ENCODE peak calls at places on chromosomes 16 and 17, in four cellular contexts. B, R, Q and N are unnamed samples.

GRCh38 chr16:24845726-24846547 is at the start of gene SLC5A11:
- DNase-seq in B (no peak), R (no peak), Q (no peak), N (no peak)

GRCh38 chr16:28522792-28523191 is 16.0 kb downstream of the NUPR1 start:
- DNase-seq in B (no peak), R (no peak), Q (no peak), N (no peak)

GRCh38 chr16:84647830-84648594 is at the start of gene KLHL36:
- DNase-seq in B (peak), R (no peak), Q (peak), N (no peak)

GRCh38 chr16:13956635-13957196 is 36.8 kb downstream of the ERCC4 start:
- DNase-seq in B (no peak), R (no peak), Q (no peak), N (no peak)

GRCh38 chr16:56362706-56363105 is 62.6 kb downstream of the AMFR start:
- DNase-seq in B (no peak), R (no peak), Q (no peak), N (no peak)

GRCh38 chr17:40952169-40952568 is 14.6 kb downstream of the KRT39 start:
- DNase-seq in B (no peak), R (no peak), Q (no peak), N (no peak)

GRCh38 chr16:50522324-50522723 is 25.9 kb upstream of the NKD1 start:
- DNase-seq in B (no peak), R (no peak), Q (no peak), N (no peak)

GRCh38 chr17:56752263-56752662 is 81.5 kb downstream of the C17orf67 start:
- DNase-seq in B (no peak), R (no peak), Q (no peak), N (no peak)

GRCh38 chr16:23317266-23317661 is 15.2 kb downstream of the SCNN1B start:
- DNase-seq in B (no peak), R (no peak), Q (no peak), N (no peak)

GRCh38 chr17:10069301-10069700 is 129.1 kb downstream of the GAS7 start:
- DNase-seq in B (no peak), R (no peak), Q (no peak), N (no peak)

GRCh38 chr16:80167657-80168056 is 373.1 kb upstream of the DYNLRB2 start:
- DNase-seq in B (no peak), R (no peak), Q (no peak), N (no peak)

GRCh38 chr16:80347900-80348299 is 192.9 kb upstream of the DYNLRB2 start:
- DNase-seq in B (no peak), R (no peak), Q (no peak), N (no peak)

GRCh38 chr17:59329558-59330313 is 1.7 kb upstream of the YPEL2 start:
- DNase-seq in B (no peak), R (peak), Q (peak), N (peak)

GRCh38 chr16:29662729-29663019 is 373 bp upstream of the SPN start:
- DNase-seq in B (no peak), R (no peak), Q (peak), N (no peak)

GRCh38 chr16:82182237-82183003 is 12.4 kb upstream of the MPHOSPH6 start:
- DNase-seq in B (no peak), R (no peak), Q (no peak), N (no peak)

GRCh38 chr16:27462846-27463682 is 61.1 kb downstream of the IL21R start:
- DNase-seq in B (no peak), R (no peak), Q (no peak), N (no peak)

GRCh38 chr17:58323420-58324408 is 4.9 kb downstream of the TSPOAP1 start:
- DNase-seq in B (no peak), R (no peak), Q (no peak), N (no peak)

GRCh38 chr16:62363451-62363850 is 327.2 kb upstream of the CDH8 start:
- DNase-seq in B (no peak), R (no peak), Q (no peak), N (no peak)

GRCh38 chr16:53486230-53486629 is 16.8 kb downstream of the AKTIP start:
- DNase-seq in B (no peak), R (no peak), Q (no peak), N (no peak)

GRCh38 chr17:8941520-8941919 is 24.0 kb downstream of the PIK3R5 start:
- DNase-seq in B (no peak), R (no peak), Q (peak), N (no peak)

GRCh38 chr16:89093602-89094251 is at the start of gene ACSF3:
- DNase-seq in B (peak), R (no peak), Q (peak), N (no peak)

GRCh38 chr17:80060629-80061028 is 24.2 kb downstream of the CCDC40 start:
- DNase-seq in B (no peak), R (no peak), Q (no peak), N (no peak)

GRCh38 chr17:38538906-38539305 is 66.8 kb downstream of the SRCIN1 start:
- DNase-seq in B (no peak), R (no peak), Q (no peak), N (no peak)

GRCh38 chr16:11914210-11914758 is 1.5 kb downstream of the GSPT1 start:
- DNase-seq in B (no peak), R (no peak), Q (peak), N (no peak)

GRCh38 chr17:1331708-1332107 is 52.2 kb downstream of the TRARG1 start:
- DNase-seq in B (no peak), R (no peak), Q (peak), N (no peak)

GRCh38 chr17:12257176-12257575 is 236.5 kb downstream of the MAP2K4 start:
- DNase-seq in B (no peak), R (no peak), Q (no peak), N (no peak)

GRCh38 chr17:65547253-65547670 is 14.2 kb downstream of the AXIN2 start:
- DNase-seq in B (no peak), R (no peak), Q (no peak), N (no peak)

GRCh38 chr16:50861926-50862325 is 120.0 kb downstream of the CYLD start:
- DNase-seq in B (no peak), R (peak), Q (no peak), N (peak)

GRCh38 chr16:65698943-65699342 is 577.1 kb upstream of the CDH11 start:
- DNase-seq in B (no peak), R (no peak), Q (no peak), N (peak)

GRCh38 chr17:32157225-32157624 is 14.9 kb downstream of the RHOT1 start:
- DNase-seq in B (no peak), R (no peak), Q (no peak), N (no peak)

GRCh38 chr17:7737601-7738000 is 20.1 kb downstream of the DNAH2 start:
- DNase-seq in B (no peak), R (no peak), Q (no peak), N (no peak)

GRCh38 chr17:40121886-40122465 is at the start of gene MSL1:
- DNase-seq in B (peak), R (no peak), Q (peak), N (no peak)

GRCh38 chr17:70168044-70168978 is 1.0 kb upstream of the KCNJ2 start:
- DNase-seq in B (no peak), R (peak), Q (peak), N (peak)

GRCh38 chr17:36850794-36851193 is 86.5 kb upstream of the LHX1 start:
- DNase-seq in B (peak), R (no peak), Q (peak), N (peak)

GRCh38 chr17:80836971-80837481 is 154.6 kb upstream of the CHMP6 start:
- DNase-seq in B (no peak), R (no peak), Q (no peak), N (no peak)

GRCh38 chr17:17018612-17019429 is 23.4 kb upstream of the MPRIP start:
- DNase-seq in B (no peak), R (no peak), Q (no peak), N (no peak)